ENCODE peak calls at places on chromosomes 4 and X, in seven cellular contexts. M is HEK293T, K is WTC11, B is GM12878, N is K562, A is HepG2, Q is HCT116. U is an unnamed sample.
A peak's percentile ranks its signal among the peaks of the same experiment; 100 is the strongest.

GRCh38 chr4:139171878-139172691 is 4.9 kb downstream of the ELF2 start:
- DNase-seq in M (no peak), K (no peak), B (no peak), N (peak; percentile 61), A (peak; percentile 21), Q (no peak), U (no peak)

GRCh38 chr4:4420421-4420820 is 33.5 kb downstream of the NSG1 start:
- DNase-seq in M (no peak), K (no peak), B (no peak), N (no peak), A (no peak), Q (no peak), U (no peak)

GRCh38 chrX:40651620-40652223 is 4.4 kb upstream of the CXorf38 start:
- DNase-seq in M (peak; percentile 39), K (peak; percentile 33), B (no peak), N (peak; percentile 75), A (peak; percentile 52), Q (peak; percentile 45), U (no peak)

GRCh38 chr4:129453524-129453923 is 357.6 kb downstream of the C4orf33 start:
- DNase-seq in M (no peak), K (no peak), B (no peak), N (no peak), A (no peak), Q (no peak), U (no peak)

GRCh38 chrX:63930140-63930539 is 145.1 kb upstream of the ARHGEF9 start:
- DNase-seq in M (no peak), K (peak; percentile 13), B (no peak), N (no peak), A (no peak), Q (peak; percentile 10), U (peak; percentile 7)

GRCh38 chr4:36283912-36284465 is 2.6 kb downstream of the DTHD1 start:
- DNase-seq in M (no peak), K (no peak), B (no peak), N (no peak), A (no peak), Q (no peak), U (no peak)

GRCh38 chr4:102420563-102421221 is 75.4 kb upstream of the SLC39A8 start:
- DNase-seq in M (no peak), K (no peak), B (no peak), N (no peak), A (peak; percentile 7), Q (no peak), U (no peak)

GRCh38 chr4:77232653-77233052 is 75.6 kb downstream of the CCNG2 start:
- DNase-seq in M (no peak), K (no peak), B (no peak), N (peak; percentile 4), A (no peak), Q (no peak), U (no peak)

GRCh38 chr4:142265536-142265935 is 580.6 kb downstream of the INPP4B start:
- DNase-seq in M (no peak), K (no peak), B (no peak), N (no peak), A (no peak), Q (peak; percentile 21), U (no peak)

GRCh38 chrX:68358679-68359078 is 74.6 kb downstream of the OPHN1 start:
- DNase-seq in M (no peak), K (no peak), B (no peak), N (no peak), A (no peak), Q (no peak), U (no peak)

GRCh38 chr4:53531695-53532224 is 59.5 kb downstream of the LNX1 start:
- DNase-seq in M (no peak), K (no peak), B (no peak), N (no peak), A (no peak), Q (no peak), U (no peak)

GRCh38 chr4:37666625-37667071 is 19.5 kb downstream of the RELL1 start:
- DNase-seq in M (no peak), K (no peak), B (no peak), N (peak; percentile 13), A (peak; percentile 61), Q (peak; percentile 96), U (no peak)

GRCh38 chr4:26441110-26441509 is 49.2 kb downstream of the CCKAR start:
- DNase-seq in M (no peak), K (no peak), B (no peak), N (no peak), A (peak; percentile 10), Q (no peak), U (no peak)

GRCh38 chrX:55056820-55057690 is 17.8 kb upstream of the PAGE2B start:
- DNase-seq in M (no peak), K (no peak), B (no peak), N (peak; percentile 8), A (no peak), Q (no peak), U (no peak)

GRCh38 chrX:30800901-30801300 is 88.2 kb downstream of the TAB3 start:
- DNase-seq in M (no peak), K (no peak), B (no peak), N (no peak), A (no peak), Q (no peak), U (no peak)

GRCh38 chr4:154822775-154823174 is 41.7 kb downstream of the RBM46 start:
- DNase-seq in M (no peak), K (no peak), B (no peak), N (no peak), A (no peak), Q (no peak), U (no peak)

GRCh38 chrX:41452565-41452964 is 5.4 kb downstream of the NYX start:
- DNase-seq in M (no peak), K (no peak), B (no peak), N (no peak), A (no peak), Q (no peak), U (no peak)

GRCh38 chr4:26815686-26816085 is 45.0 kb upstream of the STIM2 start:
- DNase-seq in M (no peak), K (no peak), B (no peak), N (no peak), A (no peak), Q (no peak), U (no peak)

GRCh38 chrX:30888526-30889146 is 418 bp downstream of the TAB3 start:
- DNase-seq in M (peak; percentile 17), K (peak; percentile 13), B (no peak), N (peak; percentile 33), A (no peak), Q (no peak), U (no peak)

GRCh38 chrX:108186811-108187210 is 95.2 kb downstream of the ATG4A start:
- DNase-seq in M (no peak), K (no peak), B (no peak), N (no peak), A (peak; percentile 36), Q (peak; percentile 46), U (no peak)

GRCh38 chrX:1450381-1451161 is 2.1 kb downstream of the ASMTL start:
- DNase-seq in M (no peak), K (no peak), B (no peak), N (no peak), A (no peak), Q (no peak), U (no peak)

GRCh38 chrX:130024127-130024526 is 41.7 kb downstream of the BCORL1 start:
- DNase-seq in M (peak; percentile 73), K (peak; percentile 84), B (peak; percentile 65), N (peak; percentile 92), A (no peak), Q (peak; percentile 23), U (peak; percentile 56)

GRCh38 chr4:186829740-186830449 is 106.2 kb upstream of the FAT1 start:
- DNase-seq in M (no peak), K (no peak), B (no peak), N (peak; percentile 69), A (peak; percentile 52), Q (peak; percentile 82), U (no peak)

DNA sequence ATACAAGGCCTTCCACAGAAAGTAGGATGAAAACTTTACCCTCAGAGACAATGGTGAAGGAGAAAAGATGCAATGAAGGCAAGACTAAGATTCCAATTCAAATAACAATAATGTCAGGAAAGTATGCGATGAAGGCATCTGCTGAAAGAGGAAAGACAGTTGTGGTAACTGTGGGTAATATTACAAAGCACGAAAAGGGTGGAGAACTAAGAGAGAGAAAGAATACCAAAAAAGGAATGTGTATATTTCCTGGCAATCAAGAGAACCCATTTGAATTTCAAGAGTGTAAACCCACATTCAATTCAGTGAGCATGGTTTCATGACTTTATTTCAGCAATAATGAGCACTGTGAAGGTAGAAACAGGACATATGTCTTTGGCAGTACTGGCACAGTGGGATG is 225.5 kb downstream of the PALLD start:
- DNase-seq in M (no peak), K (no peak), B (no peak), N (no peak), A (no peak), Q (no peak), U (no peak)
- TF ChIP-seq SP1 in M (no peak), K (no peak), B (no peak), N (no peak), A (no peak), Q (no peak), U (no peak)

DNA sequence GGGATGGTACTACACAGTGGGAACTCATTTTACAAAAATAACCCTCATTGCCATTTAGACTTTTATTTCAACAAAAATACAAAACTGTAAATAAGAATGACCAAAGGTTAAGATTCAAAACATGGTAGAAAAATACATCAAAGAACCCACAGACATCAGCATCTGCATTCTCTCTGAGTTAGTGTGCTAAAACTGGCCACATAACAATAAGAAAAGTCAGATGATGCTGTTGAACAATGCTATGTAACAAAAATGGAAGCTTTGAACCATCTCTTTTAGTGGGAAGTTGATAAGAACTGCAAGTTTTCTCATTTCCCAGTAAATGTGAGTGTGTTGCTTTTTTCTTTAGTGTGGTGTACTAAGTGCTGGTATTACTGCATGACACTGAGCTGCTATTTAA is 888.4 kb upstream of the EPHA5 start:
- DNase-seq in M (no peak), K (no peak), B (no peak), N (no peak), A (no peak), Q (no peak), U (no peak)
- TF ChIP-seq SP1 in M (no peak), K (no peak), B (no peak), N (no peak), A (no peak), Q (no peak), U (no peak)

DNA sequence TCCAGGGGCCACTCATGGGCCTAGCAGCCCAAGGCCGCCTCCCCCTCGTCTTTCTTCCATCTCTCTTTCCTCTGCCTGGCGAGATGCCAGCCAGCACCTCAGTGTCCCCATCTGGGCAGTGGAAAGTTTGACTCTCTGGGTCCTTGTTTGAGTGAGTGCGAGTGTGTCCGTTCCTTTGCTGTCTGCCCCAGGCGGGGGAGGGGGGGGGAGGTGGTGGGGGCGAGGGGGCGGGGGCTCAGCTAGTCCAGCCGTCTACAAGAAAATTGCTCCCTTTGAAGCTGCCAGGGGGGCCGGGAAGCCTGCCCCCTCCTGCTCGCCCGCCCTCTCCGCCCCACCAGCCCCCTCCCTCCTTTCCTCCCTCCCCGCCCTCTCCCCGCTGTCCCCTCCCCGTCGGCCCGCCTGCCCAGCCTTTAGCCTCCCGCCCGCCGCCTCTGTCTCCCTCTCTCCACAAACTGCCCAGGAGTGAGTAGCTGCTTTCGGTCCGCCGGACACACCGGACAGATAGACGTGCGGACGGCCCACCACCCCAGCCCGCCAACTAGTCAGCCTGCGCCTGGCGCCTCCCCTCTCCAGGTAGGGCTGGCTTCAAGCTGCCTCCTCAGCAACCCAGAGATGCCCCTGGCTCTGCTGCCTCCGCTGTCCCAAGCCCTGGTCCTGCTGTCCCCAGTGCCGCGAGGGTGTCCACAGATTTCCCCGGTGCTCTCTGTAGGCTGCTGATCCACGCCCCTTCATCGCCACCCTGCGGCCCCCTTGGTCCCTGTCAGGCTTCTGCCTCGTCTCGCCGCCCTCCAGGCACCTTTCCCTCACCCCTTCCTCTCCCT is at the start of gene BGN:
- DNase-seq in M (peak; percentile 36), K (peak; percentile 54), B (no peak), N (peak; percentile 34), A (peak; percentile 26), Q (no peak), U (no peak)
- TF ChIP-seq SP1 in M (no peak), K (no peak), B (no peak), N (no peak), A (no peak), Q (no peak), U (no peak)

GRCh38 chr4:150136481-150136880 is 58.2 kb downstream of the DCLK2 start:
- DNase-seq in M (no peak), K (no peak), B (no peak), N (no peak), A (no peak), Q (no peak), U (no peak)
- TF ChIP-seq SP1 in M (no peak), K (no peak), B (no peak), N (no peak), A (no peak), Q (no peak), U (no peak)

U was measured in H1.